ENCODE peak calls at places on chromosomes 4 and X, in six cellular contexts. I, P, U, K, N and X are unnamed samples.

GRCh38 chrX:1425381-1425780 is 27.3 kb downstream of the ASMTL start:
- DNase-seq in I (no peak), P (no peak), U (no peak), K (no peak), N (no peak), X (no peak)

GRCh38 chrX:63508668-63509067 is 157.5 kb upstream of the SPIN4 start:
- DNase-seq in I (no peak), P (no peak), U (no peak), K (no peak), N (no peak), X (no peak)

GRCh38 chr4:52250124-52250523 is 199.0 kb downstream of the SPATA18 start:
- DNase-seq in I (peak; percentile 59), P (peak; percentile 31), U (no peak), K (no peak), N (no peak), X (no peak)

GRCh38 chr4:80989921-80990544 is 40.5 kb upstream of the BMP3 start:
- DNase-seq in I (peak; percentile 59), P (no peak), U (no peak), K (no peak), N (peak; percentile 57), X (peak; percentile 53)

GRCh38 chr4:117577686-117578085 is 456.6 kb upstream of the NDST3 start:
- DNase-seq in I (no peak), P (no peak), U (no peak), K (no peak), N (no peak), X (no peak)

GRCh38 chr4:1978741-1979476 is 29.9 kb downstream of the NELFA start:
- DNase-seq in I (no peak), P (no peak), U (no peak), K (no peak), N (no peak), X (no peak)

GRCh38 chrX:54494970-54495813 is 842 bp downstream of the FGD1 start:
- DNase-seq in I (no peak), P (no peak), U (no peak), K (no peak), N (peak; percentile 28), X (no peak)

GRCh38 chr4:172648471-172648870 is 520.1 kb upstream of the GALNT7 start:
- DNase-seq in I (no peak), P (no peak), U (no peak), K (no peak), N (no peak), X (no peak)

GRCh38 chr4:37675587-37676290 is 10.4 kb downstream of the RELL1 start:
- DNase-seq in I (no peak), P (no peak), U (no peak), K (peak; percentile 56), N (no peak), X (no peak)

DNA sequence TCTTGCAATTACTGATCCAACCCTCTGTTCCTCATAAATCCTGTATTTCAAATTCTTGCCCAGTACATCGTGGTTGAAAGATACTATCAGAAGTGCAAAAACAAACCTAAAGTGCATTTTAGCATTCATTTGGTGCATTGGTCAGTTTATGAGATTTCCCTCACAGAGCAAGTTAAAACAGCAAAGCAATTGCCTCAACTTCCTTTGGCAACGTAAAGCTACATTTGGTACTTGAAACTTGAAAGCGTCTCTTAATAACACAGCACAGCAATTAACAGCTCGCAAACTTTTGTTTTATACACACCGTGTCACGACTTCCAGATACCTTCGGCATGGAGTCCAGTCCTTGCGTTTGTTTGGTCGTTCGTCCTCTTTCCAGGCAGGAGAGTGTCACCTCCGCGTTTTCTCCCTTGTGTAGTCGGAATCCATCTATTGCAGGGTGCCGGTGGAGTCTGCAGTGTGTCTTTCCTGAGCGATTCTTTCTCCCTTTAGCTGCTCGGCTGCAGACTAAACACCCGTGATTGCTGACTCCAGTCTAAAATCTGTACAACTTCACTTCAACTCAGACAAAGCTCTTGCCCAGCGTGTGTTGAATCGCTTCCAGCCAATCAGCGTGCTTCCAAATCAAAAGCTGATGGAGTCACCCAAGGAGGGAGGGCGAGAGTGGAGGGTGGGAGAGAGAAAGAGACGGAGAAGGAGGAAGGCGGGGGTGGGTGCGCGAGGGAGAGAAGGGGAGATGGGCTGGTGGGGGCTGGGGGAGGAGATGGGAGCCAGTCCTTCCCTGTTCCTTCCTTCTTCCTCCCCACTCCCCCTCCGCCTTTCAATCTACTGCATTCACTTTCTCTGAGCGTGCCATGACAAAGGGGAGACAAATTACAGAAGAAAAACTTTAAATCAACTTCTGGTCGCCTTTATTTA is at the start of gene PCDH18:
- DNase-seq in I (no peak), P (peak; percentile 88), U (peak; percentile 64), K (peak; percentile 74), N (peak; percentile 90), X (no peak)
- TF ChIP-seq POLR2A in I (no peak), P (peak; percentile 67), U (no peak), K (peak; percentile 57), N (no peak), X (no peak)

GRCh38 chr4:54139332-54139731 is 39.4 kb downstream of the GSX2 start:
- DNase-seq in I (no peak), P (no peak), U (no peak), K (no peak), N (no peak), X (no peak)
- TF ChIP-seq POLR2A in I (no peak), P (no peak), U (no peak), K (no peak), N (no peak), X (no peak)

GRCh38 chr4:159273126-159273438 is 170.2 kb downstream of the RAPGEF2 start:
- DNase-seq in I (no peak), P (no peak), U (no peak), K (no peak), N (peak; percentile 83), X (peak; percentile 52)
- TF ChIP-seq POLR2A in I (no peak), P (no peak), U (no peak), K (no peak), N (no peak), X (no peak)

GRCh38 chr4:77821775-77822174 is 2.6 kb upstream of the CNOT6L start:
- DNase-seq in I (peak; percentile 3), P (no peak), U (no peak), K (no peak), N (peak; percentile 47), X (peak; percentile 42)
- TF ChIP-seq POLR2A in I (no peak), P (no peak), U (no peak), K (peak; percentile 42), N (no peak), X (no peak)

GRCh38 chrX:130165703-130166502 is at the start of gene AIFM1:
- DNase-seq in I (peak; percentile 97), P (peak; percentile 66), U (peak; percentile 80), K (peak; percentile 92), N (peak; percentile 98), X (peak; percentile 94)
- TF ChIP-seq POLR2A in I (peak; percentile 71), P (peak; percentile 52), U (no peak), K (peak; percentile 66), N (peak; percentile 88), X (peak; percentile 93)

GRCh38 chr4:17059192-17059634 is 160.8 kb upstream of the LDB2 start:
- DNase-seq in I (no peak), P (peak; percentile 27), U (no peak), K (no peak), N (no peak), X (no peak)
- TF ChIP-seq POLR2A in I (no peak), P (no peak), U (no peak), K (no peak), N (no peak), X (no peak)

GRCh38 chrX:154815274-154815818 is 10.1 kb upstream of the MPP1 start:
- DNase-seq in I (no peak), P (no peak), U (no peak), K (no peak), N (peak; percentile 10), X (peak; percentile 17)
- TF ChIP-seq POLR2A in I (no peak), P (no peak), U (no peak), K (no peak), N (no peak), X (no peak)

GRCh38 chrX:15674899-15675489 is 10.4 kb upstream of the CLTRN start:
- DNase-seq in I (peak; percentile 90), P (peak; percentile 49), U (peak; percentile 68), K (peak; percentile 94), N (peak; percentile 93), X (peak; percentile 95)

GRCh38 chrX:15673970-15674369 is 9.4 kb upstream of the CLTRN start:
- DNase-seq in I (no peak), P (no peak), U (no peak), K (no peak), N (no peak), X (no peak)

GRCh38 chrX:15672886-15673285 is 8.3 kb upstream of the CLTRN start:
- DNase-seq in I (no peak), P (no peak), U (no peak), K (no peak), N (no peak), X (no peak)

GRCh38 chrX:15675490-15675921 is 10.9 kb upstream of the CLTRN start:
- DNase-seq in I (peak; percentile 79), P (peak; percentile 65), U (peak; percentile 77), K (peak; percentile 91), N (no peak), X (peak; percentile 91)

DNA sequence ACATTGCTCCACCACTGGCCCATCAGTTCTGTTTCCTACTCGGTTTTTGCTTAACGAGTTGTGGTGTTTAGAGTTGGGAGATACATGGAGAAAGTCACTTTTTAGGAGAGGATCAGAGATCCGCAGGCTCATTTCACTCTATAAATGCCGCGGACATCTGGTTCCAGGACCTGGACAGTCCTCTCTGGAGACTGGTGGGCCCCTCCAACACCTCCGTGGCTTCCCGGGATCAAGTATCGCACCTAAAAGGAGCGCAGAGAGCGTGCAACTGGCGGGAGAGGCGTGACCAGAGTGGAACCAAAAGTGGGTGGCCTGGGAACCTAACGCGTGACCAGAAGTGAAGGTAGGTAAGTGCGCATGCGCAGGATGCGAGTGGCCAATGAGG is 9.9 kb upstream of the CLTRN start:
- DNase-seq in I (peak; percentile 89), P (peak; percentile 88), U (peak; percentile 87), K (peak; percentile 97), N (no peak), X (no peak)
- TF ChIP-seq POLR2A in I (no peak), P (no peak), U (no peak), K (no peak), N (no peak), X (no peak)